ENCODE peak calls at places on chromosomes 11 and 22, in eight cellular contexts. T is pancreas; Q is foreskin fibroblast; Y is BJ; K is CD8-positive, alpha-beta memory T cell; F is heart left ventricle; M is AG04450; G is small intestine. X is an unnamed sample.

GRCh38 chr11:6319879-6320410 is 356 bp downstream of the CAVIN3 start:
- DNase-seq in F (peak), M (peak), T (peak), G (peak), K (no peak), Y (peak), Q (peak), X (peak)

GRCh38 chr11:96001037-96001436 is 77.1 kb upstream of the MTMR2 start:
- DNase-seq in Q (peak), F (peak), K (no peak), T (no peak), G (no peak), Y (no peak), M (peak), X (no peak)

GRCh38 chr11:118892964-118893363 is 9.3 kb downstream of the CXCR5 start:
- DNase-seq in K (no peak), T (no peak), M (no peak), Y (no peak), F (no peak), Q (no peak), G (no peak), X (no peak)

GRCh38 chr11:2802389-2803185 is 83.0 kb downstream of the CDKN1C start:
- DNase-seq in M (no peak), Q (no peak), K (no peak), F (peak), Y (no peak), T (peak), G (no peak), X (no peak)

GRCh38 chr11:35317253-35317652 is 102.1 kb downstream of the SLC1A2 start:
- DNase-seq in G (no peak), M (no peak), Q (no peak), F (no peak), K (no peak), Y (no peak), T (peak), X (no peak)

GRCh38 chr11:85483861-85484260 is 143.3 kb downstream of the DLG2 start:
- DNase-seq in M (peak), F (no peak), G (no peak), Q (peak), Y (no peak), T (no peak), K (no peak), X (no peak)

GRCh38 chr11:130141561-130142341 is 17.8 kb upstream of the ST14 start:
- DNase-seq in Y (no peak), M (no peak), K (no peak), F (no peak), T (no peak), G (no peak), Q (no peak), X (no peak)

GRCh38 chr11:126167476-126167875 is 44.0 kb downstream of the RPUSD4 start:
- DNase-seq in F (no peak), G (no peak), K (no peak), Q (no peak), M (no peak), T (no peak), Y (no peak), X (peak)

GRCh38 chr11:795638-796564 is 2.2 kb downstream of the SLC25A22 start:
- DNase-seq in G (peak), M (peak), F (peak), Q (peak), K (peak), T (peak), Y (peak), X (peak)

GRCh38 chr11:65132238-65132987 is 1.9 kb downstream of the SYVN1 start:
- DNase-seq in Y (no peak), Q (no peak), M (no peak), F (no peak), K (no peak), G (no peak), T (peak), X (no peak)

GRCh38 chr11:104443387-104443786 is 279.4 kb upstream of the PDGFD start:
- DNase-seq in Q (no peak), F (no peak), Y (no peak), M (no peak), G (no peak), T (no peak), K (no peak), X (no peak)

GRCh38 chr22:25729016-25729415 is 13.0 kb upstream of the MYO18B start:
- DNase-seq in Y (no peak), T (no peak), M (no peak), F (no peak), Q (no peak), G (no peak), K (no peak), X (no peak)

GRCh38 chr11:119340335-119341221 is at the start of gene C1QTNF5:
- DNase-seq in F (peak), T (peak), Q (peak), G (peak), Y (no peak), K (no peak), M (no peak), X (no peak)

GRCh38 chr22:23532756-23533155 is 47.3 kb downstream of the IGLL1 start:
- DNase-seq in G (no peak), Q (no peak), M (no peak), F (no peak), Y (no peak), T (no peak), K (no peak), X (peak)

GRCh38 chr22:17938484-17938924 is 85.9 kb downstream of the MICAL3 start:
- DNase-seq in Y (no peak), K (no peak), T (no peak), M (no peak), F (no peak), Q (peak), G (no peak), X (peak)

GRCh38 chr22:46803031-46803880 is 40.8 kb downstream of the TBC1D22A start:
- DNase-seq in G (peak), T (peak), M (no peak), Y (no peak), K (peak), F (peak), Q (peak), X (peak)

GRCh38 chr11:129702410-129703390 is 112.9 kb upstream of the TMEM45B start:
- DNase-seq in M (no peak), K (no peak), T (no peak), G (peak), Y (no peak), F (no peak), Q (no peak), X (peak)

GRCh38 chr22:26981111-26981510 is 323.7 kb downstream of the MIAT start:
- DNase-seq in F (no peak), T (no peak), M (no peak), Q (no peak), K (no peak), Y (no peak), G (no peak), X (no peak)

GRCh38 chr11:82775736-82776346 is 42.2 kb upstream of the FAM181B start:
- DNase-seq in M (peak), G (peak), Y (no peak), K (no peak), F (no peak), T (no peak), Q (peak), X (no peak)

GRCh38 chr11:61949169-61950034 is 749 bp upstream of the BEST1 start:
- DNase-seq in K (no peak), Y (peak), G (no peak), T (peak), M (peak), F (peak), Q (peak), X (peak)

GRCh38 chr22:46801826-46802607 is 39.6 kb downstream of the TBC1D22A start:
- DNase-seq in F (no peak), G (no peak), T (no peak), Q (no peak), Y (no peak), K (no peak), M (no peak), X (no peak)

GRCh38 chr11:126061707-126062678 is 673 bp downstream of the CDON start:
- DNase-seq in F (peak), T (peak), M (no peak), K (peak), Y (no peak), Q (peak), G (peak), X (peak)

GRCh38 chr22:22181515-22181959 is 63.0 kb upstream of the VPREB1 start:
- DNase-seq in Y (no peak), Q (no peak), F (no peak), T (no peak), G (no peak), M (no peak), K (no peak), X (no peak)

GRCh38 chr11:99773646-99774045 is 752.9 kb downstream of the CNTN5 start:
- DNase-seq in F (no peak), Y (no peak), M (no peak), K (no peak), Q (no peak), T (no peak), G (no peak), X (no peak)

GRCh38 chr22:50626856-50627451 is 998 bp downstream of the ARSA start:
- DNase-seq in Y (no peak), Q (no peak), K (no peak), F (peak), M (no peak), G (no peak), T (no peak), X (no peak)

GRCh38 chr11:60912851-60913550 is 957 bp upstream of the TMEM109 start:
- DNase-seq in Q (no peak), T (no peak), F (no peak), G (no peak), Y (no peak), M (no peak), K (no peak), X (no peak)

GRCh38 chr11:119228535-119229302 is 22.6 kb downstream of the CBL start:
- DNase-seq in F (no peak), K (no peak), G (no peak), Y (no peak), T (no peak), Q (no peak), M (no peak), X (no peak)

GRCh38 chr11:3641701-3642070 is at the start of gene ART5:
- DNase-seq in Y (no peak), M (no peak), G (no peak), K (no peak), T (peak), F (no peak), Q (no peak), X (no peak)

GRCh38 chr11:4577761-4578160 is 3.8 kb upstream of the OR52I2 start:
- DNase-seq in Y (no peak), Q (no peak), K (no peak), T (no peak), G (peak), F (no peak), M (no peak), X (no peak)

GRCh38 chr11:10809373-10810199 is 860 bp upstream of the EIF4G2 start:
- DNase-seq in Y (peak), Q (peak), G (no peak), F (peak), K (no peak), T (no peak), M (peak), X (peak)

GRCh38 chr11:102375720-102376399 is 28.8 kb downstream of the BIRC2 start:
- DNase-seq in M (no peak), G (no peak), F (no peak), K (no peak), Q (no peak), T (no peak), Y (no peak), X (no peak)

GRCh38 chr11:125886997-125887372 is 483 bp upstream of the HYLS1 start:
- DNase-seq in Q (peak), G (peak), F (peak), M (no peak), T (no peak), K (no peak), Y (no peak), X (no peak)

GRCh38 chr11:76237914-76238313 is 31.6 kb upstream of the WNT11 start:
- DNase-seq in K (no peak), Q (peak), G (peak), M (no peak), F (no peak), T (no peak), Y (no peak), X (no peak)

GRCh38 chr11:32420139-32420538 is 15.2 kb downstream of the WT1 start:
- DNase-seq in Y (no peak), G (no peak), F (no peak), M (no peak), Q (no peak), K (no peak), T (no peak), X (no peak)
- H3K4me3 ChIP-seq in Y (no peak), G (no peak), F (no peak), M (no peak), Q (no peak), K (no peak), T (no peak), X (no peak)

GRCh38 chr11:66674964-66675602 is 2.6 kb downstream of the RBM4B start:
- DNase-seq in Q (no peak), F (no peak), T (no peak), Y (no peak), G (peak), M (no peak), K (no peak), X (no peak)
- H3K4me3 ChIP-seq in Q (no peak), F (peak), T (no peak), Y (no peak), G (no peak), M (peak), K (no peak), X (no peak)

GRCh38 chr11:120400564-120401364 is 64.6 kb downstream of the ARHGEF12 start:
- DNase-seq in K (no peak), G (peak), F (no peak), M (peak), T (no peak), Q (peak), Y (peak), X (no peak)
- H3K4me3 ChIP-seq in K (no peak), G (peak), F (peak), M (peak), T (no peak), Q (peak), Y (peak), X (peak)

DNA sequence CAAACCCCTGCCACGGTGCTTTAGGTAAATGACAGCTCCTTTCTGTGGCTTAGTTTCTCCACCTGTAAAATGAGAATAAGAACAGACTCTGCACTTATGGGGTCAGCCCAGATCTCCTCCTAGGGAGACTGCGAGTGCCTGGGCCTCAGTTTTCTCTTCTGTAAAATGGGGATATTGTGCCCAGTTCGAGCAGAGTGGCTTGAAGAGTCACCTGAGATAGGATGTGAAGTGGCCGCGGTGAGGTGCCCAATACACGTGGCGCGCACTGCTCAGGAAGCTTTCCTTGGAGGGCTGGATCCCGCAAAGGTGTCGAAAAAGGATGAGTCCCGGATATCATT is 467 bp upstream of the EMID1 start:
- DNase-seq in T (no peak), G (no peak), K (no peak), F (no peak), Q (no peak), Y (no peak), M (no peak), X (no peak)
- H3K4me3 ChIP-seq in T (peak), G (peak), K (no peak), F (peak), Q (peak), Y (peak), M (peak), X (peak)

DNA sequence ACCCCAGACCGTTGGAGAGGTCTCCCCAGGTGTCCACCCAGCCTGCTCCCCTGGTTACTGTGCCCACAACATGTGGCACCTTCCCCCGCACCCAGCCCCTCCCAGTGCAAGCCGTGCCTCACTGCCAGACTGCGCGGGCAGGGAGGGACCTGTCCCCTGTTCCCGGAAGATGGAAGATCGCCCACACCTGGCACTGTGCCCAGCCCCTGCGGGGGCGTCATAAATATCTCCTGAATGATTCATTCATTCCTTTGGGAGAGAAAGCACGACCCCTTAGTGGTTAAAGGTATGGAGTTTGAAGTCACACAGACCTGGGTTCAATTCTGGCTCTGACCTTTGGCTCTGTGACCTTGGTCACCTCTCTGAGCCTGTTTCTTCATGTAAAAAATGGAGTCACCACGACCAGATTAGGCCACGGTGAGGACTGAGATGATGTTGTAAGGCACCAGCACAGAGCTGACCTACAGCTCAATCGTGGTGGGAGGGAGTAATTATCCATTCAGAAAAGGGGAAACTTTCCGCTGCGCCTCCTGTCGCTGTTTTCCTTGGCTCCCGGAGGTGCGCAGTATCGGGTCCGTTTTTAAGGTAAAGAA is 497 bp upstream of the SYT12 start:
- DNase-seq in T (peak), G (peak), Q (peak), F (no peak), Y (no peak), K (no peak), M (peak), X (no peak)
- H3K4me3 ChIP-seq in T (peak), G (peak), Q (no peak), F (peak), Y (no peak), K (no peak), M (peak), X (peak)

GRCh38 chr11:108551653-108552462 is 41.7 kb downstream of the EXPH5 start:
- DNase-seq in T (no peak), M (no peak), G (peak), Q (peak), K (no peak), Y (no peak), F (no peak), X (no peak)
- H3K4me3 ChIP-seq in T (no peak), M (peak), G (no peak), Q (peak), K (no peak), Y (no peak), F (no peak), X (no peak)

X was measured in right lobe of liver.